ENCODE peak calls at places on chromosomes 13 and 19, in ten cellular contexts. V is NB4; B is IMR-90; L is AG04450; Y is mucosa of descending colon; I is CD8-positive, alpha-beta T cell; P is stomach; Q is activated CD8-positive, alpha-beta T cell treated with anti-CD3 and anti-CD28 coated beads for 36 hours; G is endothelial cell; E is AG10803. U is an unnamed sample.

GRCh38 chr19:51799311-51799997 is 4.5 kb downstream of the FPR3 start:
- DNase-seq in V (peak), B (peak), L (peak), Y (peak), I (no peak), P (peak), Q (no peak), G (no peak), E (peak), U (peak)

GRCh38 chr13:100560498-100561215 is 27.9 kb downstream of the GGACT start:
- DNase-seq in V (no peak), B (no peak), L (no peak), Y (no peak), I (no peak), P (no peak), Q (no peak), G (no peak), E (no peak), U (no peak)

GRCh38 chr19:11597202-11598102 is at the start of gene ZNF627:
- DNase-seq in V (peak), B (peak), L (peak), Y (peak), I (peak), P (peak), Q (peak), G (peak), E (peak), U (peak)

GRCh38 chr13:113315992-113316391 is 19.0 kb downstream of the LAMP1 start:
- DNase-seq in V (no peak), B (no peak), L (no peak), Y (no peak), I (no peak), P (no peak), Q (no peak), G (no peak), E (no peak), U (no peak)

GRCh38 chr19:19342086-19343015 is 21.7 kb downstream of the MAU2 start:
- DNase-seq in V (peak), B (peak), L (peak), Y (no peak), I (no peak), P (peak), Q (no peak), G (peak), E (peak), U (no peak)

GRCh38 chr19:11279505-11280236 is 16.3 kb upstream of the TSPAN16 start:
- DNase-seq in V (peak), B (no peak), L (no peak), Y (no peak), I (peak), P (no peak), Q (peak), G (no peak), E (peak), U (no peak)

GRCh38 chr19:50649433-50650391 is at the start of gene C19orf81:
- DNase-seq in V (peak), B (peak), L (no peak), Y (no peak), I (no peak), P (no peak), Q (no peak), G (no peak), E (no peak), U (no peak)

GRCh38 chr19:30267332-30267731 is 104.9 kb upstream of the ZNF536 start:
- DNase-seq in V (no peak), B (no peak), L (no peak), Y (no peak), I (no peak), P (no peak), Q (no peak), G (no peak), E (no peak), U (no peak)

GRCh38 chr19:46404039-46404883 is 9.1 kb downstream of the CCDC8 start:
- DNase-seq in V (peak), B (peak), L (no peak), Y (peak), I (no peak), P (peak), Q (no peak), G (peak), E (peak), U (no peak)

GRCh38 chr13:80276371-80277289 is 64.3 kb downstream of the SPRY2 start:
- DNase-seq in V (peak), B (peak), L (no peak), Y (no peak), I (no peak), P (no peak), Q (no peak), G (peak), E (no peak), U (no peak)

GRCh38 chr19:5987077-5987818 is 9.3 kb upstream of the RANBP3 start:
- DNase-seq in V (peak), B (peak), L (peak), Y (no peak), I (peak), P (peak), Q (peak), G (peak), E (peak), U (peak)

GRCh38 chr13:22455036-22455435 is 725.7 kb upstream of the SGCG start:
- DNase-seq in V (no peak), B (no peak), L (no peak), Y (no peak), I (no peak), P (no peak), Q (no peak), G (no peak), E (no peak), U (no peak)

GRCh38 chr13:22933571-22934181 is 247.1 kb upstream of the SGCG start:
- DNase-seq in V (no peak), B (no peak), L (no peak), Y (no peak), I (no peak), P (no peak), Q (no peak), G (no peak), E (no peak), U (no peak)

GRCh38 chr13:114146629-114147028 is 14.2 kb upstream of the RASA3 start:
- DNase-seq in V (no peak), B (no peak), L (no peak), Y (peak), I (no peak), P (no peak), Q (no peak), G (peak), E (no peak), U (no peak)

GRCh38 chr19:48321372-48321621 is 4.1 kb upstream of the EMP3 start:
- DNase-seq in V (peak), B (peak), L (no peak), Y (peak), I (peak), P (peak), Q (peak), G (peak), E (peak), U (peak)

GRCh38 chr13:110218601-110219201 is 88.3 kb downstream of the COL4A1 start:
- DNase-seq in V (no peak), B (no peak), L (no peak), Y (no peak), I (no peak), P (no peak), Q (no peak), G (no peak), E (no peak), U (no peak)

GRCh38 chr13:38880397-38880796 is 110.2 kb downstream of the STOML3 start:
- DNase-seq in V (peak), B (no peak), L (no peak), Y (no peak), I (no peak), P (no peak), Q (no peak), G (no peak), E (no peak), U (no peak)

GRCh38 chr13:105464249-105464648 is 1071.2 kb downstream of the EFNB2 start:
- DNase-seq in V (no peak), B (peak), L (no peak), Y (no peak), I (no peak), P (no peak), Q (no peak), G (no peak), E (no peak), U (no peak)

GRCh38 chr19:3986260-3987041 is 1.2 kb upstream of the EEF2 start:
- DNase-seq in V (peak), B (peak), L (no peak), Y (peak), I (no peak), P (peak), Q (peak), G (no peak), E (peak), U (no peak)

GRCh38 chr19:45215391-45216191 is 29.6 kb downstream of the EXOC3L2 start:
- DNase-seq in V (no peak), B (no peak), L (no peak), Y (no peak), I (no peak), P (peak), Q (no peak), G (peak), E (no peak), U (no peak)

GRCh38 chr13:32577032-32577431 is 9.2 kb upstream of the PDS5B start:
- DNase-seq in V (no peak), B (no peak), L (no peak), Y (no peak), I (no peak), P (no peak), Q (no peak), G (no peak), E (no peak), U (no peak)

DNA sequence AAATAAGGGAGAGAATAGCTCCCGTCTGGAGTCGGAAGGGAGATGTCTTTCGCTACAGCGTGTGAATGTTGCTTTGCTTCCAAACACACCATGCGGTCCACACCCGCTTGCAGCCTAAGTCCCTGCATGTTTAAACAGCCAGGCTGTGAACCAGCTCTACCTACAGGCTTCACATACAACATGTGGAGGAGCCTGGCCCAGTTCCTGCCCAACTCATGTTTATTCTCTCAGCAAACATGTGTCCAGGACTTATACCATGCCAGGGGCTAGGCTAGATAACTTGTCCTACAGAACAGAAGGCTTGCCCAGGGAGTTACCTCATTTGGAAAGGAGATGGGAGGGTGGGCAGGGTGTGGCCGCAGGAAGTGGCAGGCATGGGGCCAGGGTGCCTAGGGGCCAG is 181.5 kb downstream of the FOXO1 start:
- DNase-seq in V (no peak), B (no peak), L (no peak), Y (no peak), I (no peak), P (no peak), Q (peak), G (no peak), E (no peak), U (no peak)
- TF ChIP-seq CTCF in V (no peak), B (no peak), L (no peak), Y (no peak), I (no peak), P (no peak), Q (no peak), G (no peak), E (no peak), U (no peak)

DNA sequence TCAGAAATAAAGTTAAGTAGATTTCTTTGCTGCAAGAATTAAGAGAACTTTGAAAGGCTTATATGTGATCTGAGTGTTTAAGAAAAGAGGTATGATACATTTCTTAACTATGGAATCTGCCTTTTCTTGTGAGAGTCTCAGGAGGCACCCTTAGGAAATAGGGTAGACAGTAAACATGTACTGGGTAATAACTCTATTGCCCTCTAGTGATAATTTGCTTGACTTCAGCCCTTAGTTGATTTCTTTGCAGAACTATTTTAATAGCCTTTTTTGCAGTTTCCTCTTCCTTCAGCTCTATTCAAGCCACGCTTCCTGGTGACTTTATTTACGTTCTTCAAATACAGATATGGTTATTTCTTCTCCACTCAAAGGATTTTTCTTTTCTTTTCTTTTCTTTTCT is 37.0 kb upstream of the CCNA1 start:
- DNase-seq in V (peak), B (peak), L (peak), Y (no peak), I (no peak), P (no peak), Q (no peak), G (no peak), E (peak), U (no peak)
- TF ChIP-seq CTCF in V (peak), B (peak), L (peak), Y (no peak), I (no peak), P (no peak), Q (peak), G (no peak), E (peak), U (no peak)

GRCh38 chr13:46288570-46289259 is 77.0 kb downstream of the LRRC63 start:
- DNase-seq in V (peak), B (peak), L (no peak), Y (no peak), I (no peak), P (no peak), Q (no peak), G (peak), E (peak), U (no peak)
- TF ChIP-seq CTCF in V (peak), B (peak), L (peak), Y (peak), I (peak), P (no peak), Q (peak), G (peak), E (peak), U (no peak)

GRCh38 chr19:58328999-58329398 is 2.2 kb downstream of the ZSCAN22 start:
- DNase-seq in V (peak), B (no peak), L (no peak), Y (no peak), I (no peak), P (no peak), Q (peak), G (peak), E (no peak), U (no peak)
- TF ChIP-seq CTCF in V (peak), B (no peak), L (no peak), Y (no peak), I (no peak), P (no peak), Q (no peak), G (no peak), E (no peak), U (no peak)

GRCh38 chr13:99432637-99433542 is 68.4 kb upstream of the TM9SF2 start:
- DNase-seq in V (peak), B (peak), L (no peak), Y (peak), I (peak), P (peak), Q (peak), G (peak), E (peak), U (peak)
- TF ChIP-seq CTCF in V (no peak), B (no peak), L (no peak), Y (no peak), I (no peak), P (no peak), Q (no peak), G (no peak), E (no peak), U (no peak)

DNA sequence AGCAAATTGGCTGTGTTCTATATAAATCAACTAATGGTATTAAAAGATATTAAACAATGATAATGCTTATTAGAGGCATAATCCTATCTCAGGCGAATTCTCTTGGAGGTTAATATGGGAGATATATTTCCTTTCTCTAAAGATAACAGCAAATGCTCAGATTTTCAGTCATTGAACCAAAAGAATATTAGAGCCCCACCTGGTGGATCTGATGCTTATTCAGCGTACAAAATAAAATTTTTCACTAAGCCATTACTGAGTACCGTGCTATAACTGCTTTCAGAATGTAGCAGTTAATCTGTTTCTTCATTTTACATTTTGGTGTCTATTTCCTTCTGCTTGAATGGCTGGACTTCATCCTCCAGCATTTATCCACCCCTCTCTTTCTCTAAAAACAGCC is 143.3 kb upstream of the IPO5 start:
- DNase-seq in V (peak), B (peak), L (no peak), Y (no peak), I (no peak), P (no peak), Q (no peak), G (no peak), E (peak), U (no peak)
- TF ChIP-seq CTCF in V (peak), B (peak), L (peak), Y (no peak), I (no peak), P (no peak), Q (no peak), G (peak), E (peak), U (no peak)